ENCODE peak calls at places on chromosomes 12 and 14, in eight cellular contexts. Y is cardiac fibroblast, O is PC-9, T is lower leg skin, W is fibroblast of the aortic adventitia, B is Caco-2, K is NB4, U is bronchial epithelial cell. S is an unnamed sample.

GRCh38 chr12:26878661-26879119 is 45.7 kb upstream of the ITPR2 start:
- DNase-seq in Y (peak), O (no peak), T (peak), W (peak), B (no peak), K (no peak), U (no peak), S (no peak)

GRCh38 chr12:101097829-101098580 is 112.0 kb downstream of the SLC5A8 start:
- DNase-seq in Y (no peak), O (no peak), T (no peak), W (no peak), B (no peak), K (no peak), U (no peak), S (no peak)

GRCh38 chr14:96895658-96896271 is 98.6 kb downstream of the VRK1 start:
- DNase-seq in Y (no peak), O (no peak), T (no peak), W (no peak), B (no peak), K (no peak), U (no peak), S (no peak)

GRCh38 chr14:23630687-23631086 is 5.5 kb upstream of the DHRS2 start:
- DNase-seq in Y (no peak), O (no peak), T (no peak), W (no peak), B (no peak), K (no peak), U (no peak), S (no peak)

GRCh38 chr14:99234982-99235491 is 37.0 kb downstream of the BCL11B start:
- DNase-seq in Y (no peak), O (no peak), T (no peak), W (no peak), B (no peak), K (peak), U (peak), S (no peak)

GRCh38 chr12:85829391-85829790 is 6.8 kb downstream of the RASSF9 start:
- DNase-seq in Y (peak), O (no peak), T (no peak), W (peak), B (no peak), K (no peak), U (peak), S (peak)

GRCh38 chr12:124809878-124810277 is 53.8 kb downstream of the SCARB1 start:
- DNase-seq in Y (no peak), O (no peak), T (no peak), W (peak), B (no peak), K (no peak), U (peak), S (peak)

GRCh38 chr14:56774503-56774902 is 35.8 kb downstream of the OTX2 start:
- DNase-seq in Y (no peak), O (no peak), T (no peak), W (no peak), B (no peak), K (no peak), U (no peak), S (no peak)

GRCh38 chr12:49843871-49844437 is 1.0 kb upstream of the BCDIN3D start:
- DNase-seq in Y (no peak), O (peak), T (no peak), W (peak), B (no peak), K (peak), U (peak), S (peak)

GRCh38 chr14:67573268-67574010 is 26.6 kb downstream of the PIGH start:
- DNase-seq in Y (no peak), O (no peak), T (no peak), W (no peak), B (no peak), K (no peak), U (no peak), S (no peak)

GRCh38 chr14:38143651-38144505 is 63.8 kb upstream of the SSTR1 start:
- DNase-seq in Y (peak), O (peak), T (no peak), W (peak), B (no peak), K (no peak), U (peak), S (peak)

GRCh38 chr12:102093319-102093718 is 26.6 kb downstream of the NUP37 start:
- DNase-seq in Y (peak), O (no peak), T (no peak), W (peak), B (no peak), K (no peak), U (no peak), S (no peak)

GRCh38 chr14:104353921-104354701 is 215.7 kb downstream of the KIF26A start:
- DNase-seq in Y (no peak), O (no peak), T (peak), W (no peak), B (no peak), K (no peak), U (no peak), S (no peak)

GRCh38 chr12:81759215-81759991 is at the start of gene PPFIA2:
- DNase-seq in Y (peak), O (no peak), T (no peak), W (peak), B (no peak), K (no peak), U (no peak), S (peak)

GRCh38 chr14:38254565-38255407 is 1.1 kb downstream of the CLEC14A start:
- DNase-seq in Y (peak), O (no peak), T (peak), W (no peak), B (no peak), K (no peak), U (no peak), S (no peak)

GRCh38 chr14:100858838-100859220 is 32.9 kb downstream of the MEG3 start:
- DNase-seq in Y (no peak), O (no peak), T (no peak), W (no peak), B (no peak), K (no peak), U (no peak), S (no peak)

GRCh38 chr14:31749275-31749674 is 188.1 kb downstream of the NUBPL start:
- DNase-seq in Y (no peak), O (no peak), T (no peak), W (no peak), B (no peak), K (no peak), U (no peak), S (no peak)

GRCh38 chr14:31745741-31746140 is 184.5 kb downstream of the NUBPL start:
- DNase-seq in Y (no peak), O (no peak), T (no peak), W (no peak), B (no peak), K (peak), U (no peak), S (no peak)

GRCh38 chr14:31740688-31741087 is 179.5 kb downstream of the NUBPL start:
- DNase-seq in Y (no peak), O (no peak), T (no peak), W (no peak), B (no peak), K (no peak), U (no peak), S (no peak)

DNA sequence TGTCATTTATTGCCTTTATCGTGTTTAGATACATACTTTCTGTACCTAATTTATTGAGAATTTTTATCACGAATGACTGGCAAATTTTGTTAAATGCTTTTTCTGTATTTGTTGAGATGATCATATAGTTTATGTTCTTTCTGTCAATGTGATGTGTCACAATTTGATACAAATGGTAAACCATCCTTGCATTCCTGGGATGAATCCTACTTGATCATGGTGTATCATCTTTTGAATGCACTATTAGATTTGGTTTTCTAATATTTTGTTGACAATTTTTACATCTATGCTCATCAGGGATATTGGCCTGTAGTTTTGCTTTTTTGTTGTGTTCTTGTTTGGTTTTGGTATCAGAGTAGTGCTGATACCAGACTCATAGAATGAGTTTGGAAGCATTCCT is 185.1 kb downstream of the NUBPL start:
- DNase-seq in Y (no peak), O (no peak), T (no peak), W (no peak), B (no peak), K (no peak), U (no peak), S (no peak)
- TF ChIP-seq CTCF in Y (no peak), O (no peak), T (no peak), W (no peak), B (no peak), K (no peak), U (no peak), S (no peak)

DNA sequence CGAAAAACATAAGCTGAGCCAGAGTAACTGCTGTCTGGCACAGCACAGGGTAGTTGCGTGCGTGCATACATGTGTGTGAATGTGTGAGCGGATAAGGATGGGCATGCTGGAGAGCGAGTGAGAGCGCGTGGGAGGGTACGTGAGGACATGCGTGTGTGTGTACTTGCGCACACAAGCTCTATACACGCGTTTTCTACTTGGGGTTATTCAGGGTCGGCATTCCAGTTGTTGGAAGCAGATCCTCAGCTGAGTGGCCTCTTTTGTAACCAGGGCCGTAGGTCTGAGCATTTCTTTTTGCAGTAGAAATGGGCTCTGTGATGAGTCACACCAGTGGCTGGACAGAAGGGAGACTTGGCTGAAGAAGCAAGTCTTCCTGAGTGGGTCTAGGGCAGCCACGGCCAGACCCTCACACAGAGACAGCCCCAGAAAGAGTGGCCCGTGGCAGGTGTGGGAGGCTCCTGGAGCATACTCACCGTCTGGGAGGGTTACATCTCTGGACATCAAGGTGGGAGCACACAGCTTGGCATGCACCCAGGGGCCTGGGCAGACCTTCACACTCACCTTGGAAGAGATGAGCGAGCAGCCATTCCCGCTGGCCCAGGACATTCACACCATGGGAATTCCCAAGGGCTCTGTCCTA is 78.0 kb downstream of the LRRC74A start:
- DNase-seq in Y (peak), O (peak), T (no peak), W (peak), B (no peak), K (no peak), U (peak), S (peak)
- H3K4me3 ChIP-seq in Y (no peak), O (no peak), T (no peak), W (no peak), B (no peak), K (no peak), U (no peak), S (no peak)

GRCh38 chr12:120738252-120739030 is 12.8 kb downstream of the ACADS start:
- DNase-seq in Y (no peak), O (no peak), T (no peak), W (no peak), B (no peak), K (no peak), U (no peak), S (no peak)

GRCh38 chr12:120736404-120737331 is 11.0 kb downstream of the ACADS start:
- DNase-seq in Y (no peak), O (no peak), T (no peak), W (no peak), B (no peak), K (no peak), U (no peak), S (no peak)

GRCh38 chr12:120739821-120740613 is 14.4 kb downstream of the ACADS start:
- DNase-seq in Y (no peak), O (no peak), T (no peak), W (no peak), B (no peak), K (no peak), U (no peak), S (no peak)

GRCh38 chr12:120739031-120739762 is 13.6 kb downstream of the ACADS start:
- DNase-seq in Y (no peak), O (no peak), T (no peak), W (no peak), B (no peak), K (peak), U (no peak), S (no peak)

DNA sequence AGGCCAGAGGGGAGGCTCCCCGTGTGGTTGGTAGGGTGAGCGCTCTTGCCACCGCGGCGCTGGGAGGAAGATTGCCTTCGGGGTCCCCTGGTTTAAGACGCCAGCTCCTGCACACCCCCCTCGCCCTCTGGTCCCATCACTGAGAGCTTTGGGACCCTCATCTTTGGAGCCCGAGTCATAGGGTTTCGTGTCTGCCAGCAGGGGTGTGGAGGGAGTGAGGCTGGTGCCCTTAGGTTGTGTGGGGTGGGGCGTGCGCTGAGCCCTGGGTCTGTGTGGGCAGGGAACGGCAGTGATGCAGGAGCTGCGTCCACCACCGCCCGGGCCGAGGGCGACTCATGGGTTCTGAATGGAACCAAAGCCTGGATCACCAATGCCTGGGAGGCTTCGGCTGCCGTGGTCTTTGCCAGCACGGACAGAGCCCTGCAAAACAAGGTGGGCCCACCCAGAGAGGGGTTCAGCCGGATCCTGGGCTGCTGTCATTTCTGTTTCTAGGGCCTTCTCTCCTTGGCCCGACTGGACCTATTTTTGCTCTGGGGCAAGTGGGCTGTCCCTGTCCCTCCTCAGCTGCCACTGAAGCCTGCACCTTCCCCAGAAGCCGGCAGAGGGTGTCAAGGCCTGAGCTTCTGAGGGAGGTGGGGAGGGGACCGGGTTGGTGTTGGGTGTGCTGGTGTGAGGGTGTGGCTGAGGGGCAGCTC is 12.1 kb downstream of the ACADS start:
- DNase-seq in Y (peak), O (no peak), T (no peak), W (no peak), B (no peak), K (no peak), U (no peak), S (peak)
- TF ChIP-seq CTCF in Y (peak), O (no peak), T (no peak), W (peak), B (no peak), K (no peak), U (peak), S (peak)

DNA sequence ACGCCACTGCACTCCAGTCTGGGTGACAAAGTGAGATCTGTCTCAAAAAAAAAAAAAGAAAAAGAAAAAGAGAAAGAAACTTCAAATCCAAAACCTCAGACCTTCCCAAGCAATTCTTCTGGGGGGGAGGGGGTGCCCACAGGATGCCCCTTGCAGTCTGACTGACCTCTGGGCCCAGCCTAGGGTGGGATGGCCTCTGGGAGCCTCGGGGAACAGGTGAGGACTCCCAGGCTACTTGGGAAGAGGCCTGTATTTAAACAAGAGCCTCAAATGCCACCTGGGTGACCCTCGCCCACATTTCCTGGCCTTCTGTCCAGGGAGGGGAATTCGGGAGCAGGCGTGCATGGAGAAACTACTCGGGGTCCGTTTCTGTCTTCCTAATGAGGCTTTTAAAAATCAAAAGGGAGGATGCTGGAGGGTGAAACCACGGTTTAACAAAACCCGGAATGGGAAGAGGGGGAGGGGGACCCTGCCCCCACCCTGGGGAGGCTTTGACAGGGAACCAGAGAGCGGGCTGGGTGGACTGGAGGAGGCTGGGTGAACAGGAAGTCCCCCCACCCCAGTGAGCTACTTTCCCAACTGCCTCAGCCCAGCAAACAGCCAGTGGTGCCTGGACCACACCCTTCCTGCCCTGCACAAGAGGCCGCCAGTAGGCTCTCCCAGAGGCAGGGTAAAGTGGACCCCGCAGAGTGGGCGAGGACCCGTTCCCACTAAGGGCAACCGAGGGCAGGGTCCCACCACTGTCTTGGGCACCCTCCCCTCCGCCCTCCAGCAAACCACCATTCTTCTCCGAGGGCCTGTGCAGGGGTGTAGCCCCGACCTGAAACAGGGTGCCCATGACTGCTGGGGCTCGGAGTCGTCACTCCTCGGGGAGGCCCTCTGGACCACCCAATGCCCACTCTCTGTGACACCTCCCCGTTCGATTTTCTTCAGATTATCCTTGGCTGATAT is 1.5 kb upstream of the FBRSL1 start:
- DNase-seq in Y (no peak), O (no peak), T (no peak), W (no peak), B (no peak), K (peak), U (no peak), S (no peak)
- H3K4me3 ChIP-seq in Y (no peak), O (no peak), T (peak), W (no peak), B (no peak), K (peak), U (no peak), S (no peak)

DNA sequence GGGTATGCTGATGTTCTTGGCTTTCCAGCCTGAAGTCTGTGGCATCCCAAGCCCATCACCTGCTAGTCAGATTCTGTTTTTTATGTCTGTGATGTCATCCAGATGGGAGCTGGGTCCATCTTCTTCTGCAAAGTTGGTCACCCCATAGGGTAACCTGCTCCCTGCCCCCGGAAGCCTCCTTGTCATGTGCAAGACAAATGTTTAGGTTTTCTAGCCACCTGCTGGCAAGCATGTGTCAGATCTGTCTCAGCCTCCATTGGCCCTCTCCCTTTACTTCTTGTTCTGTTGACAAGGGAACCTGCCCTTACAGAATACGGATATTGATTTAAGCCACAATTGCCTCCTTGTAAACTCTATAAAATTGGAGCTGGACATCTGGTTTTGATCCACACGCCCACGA is 7.4 kb downstream of the NTF3 start:
- DNase-seq in Y (no peak), O (no peak), T (no peak), W (no peak), B (no peak), K (no peak), U (no peak), S (no peak)
- TF ChIP-seq CTCF in Y (no peak), O (no peak), T (no peak), W (no peak), B (peak), K (no peak), U (peak), S (no peak)

S was measured in epithelial cell of esophagus.